ENCODE peak calls at places on chromosomes 16 and 17, in ten cellular contexts. One of them, this sample, is unnamed.
A peak's percentile ranks its signal among the peaks of the same experiment; 100 is the strongest.

GRCh38 chr17:74130841-74131240 is 72.6 kb upstream of the RPL38 start:
- DNase-seq in EL: no peak
- DNase-seq in M059J: no peak
- DNase-seq in iPS DF 6.9: no peak
- DNase-seq in amygdala: no peak
- DNase-seq in GDM1: no peak
- DNase-seq in AG10803: no peak
- DNase-seq in SJSA1: no peak
- DNase-seq in MV-4-11: no peak
- DNase-seq in non-pigmented ciliary epithelial cell: no peak
- DNase-seq in this sample: no peak

GRCh38 chr17:38705803-38706624 is 941 bp downstream of the MLLT6 start:
- DNase-seq in EL: peak; percentile 51
- DNase-seq in M059J: peak; percentile 41
- DNase-seq in iPS DF 6.9: no peak
- DNase-seq in amygdala: no peak
- DNase-seq in GDM1: no peak
- DNase-seq in AG10803: peak; percentile 25
- DNase-seq in SJSA1: no peak
- DNase-seq in MV-4-11: no peak
- DNase-seq in non-pigmented ciliary epithelial cell: no peak
- DNase-seq in this sample: peak; percentile 43

GRCh38 chr16:85080923-85081498 is 31.3 kb downstream of the CIBAR2 start:
- DNase-seq in EL: no peak
- DNase-seq in M059J: no peak
- DNase-seq in iPS DF 6.9: no peak
- DNase-seq in amygdala: no peak
- DNase-seq in GDM1: no peak
- DNase-seq in AG10803: no peak
- DNase-seq in SJSA1: no peak
- DNase-seq in MV-4-11: no peak
- DNase-seq in non-pigmented ciliary epithelial cell: no peak
- DNase-seq in this sample: no peak

GRCh38 chr17:5110816-5111215 is 862 bp downstream of the ZNF232 start:
- DNase-seq in EL: no peak
- DNase-seq in M059J: no peak
- DNase-seq in iPS DF 6.9: no peak
- DNase-seq in amygdala: no peak
- DNase-seq in GDM1: no peak
- DNase-seq in AG10803: no peak
- DNase-seq in SJSA1: no peak
- DNase-seq in MV-4-11: peak; percentile 72
- DNase-seq in non-pigmented ciliary epithelial cell: no peak
- DNase-seq in this sample: no peak

GRCh38 chr17:65857713-65858112 is 296.3 kb upstream of the AXIN2 start:
- DNase-seq in EL: peak; percentile 7
- DNase-seq in M059J: no peak
- DNase-seq in iPS DF 6.9: no peak
- DNase-seq in amygdala: no peak
- DNase-seq in GDM1: no peak
- DNase-seq in AG10803: peak; percentile 33
- DNase-seq in SJSA1: no peak
- DNase-seq in MV-4-11: no peak
- DNase-seq in non-pigmented ciliary epithelial cell: no peak
- DNase-seq in this sample: no peak

GRCh38 chr16:59192551-59193199 is 458.6 kb upstream of the GOT2 start:
- DNase-seq in EL: peak; percentile 49
- DNase-seq in M059J: peak; percentile 34
- DNase-seq in iPS DF 6.9: peak; percentile 54
- DNase-seq in amygdala: no peak
- DNase-seq in GDM1: no peak
- DNase-seq in AG10803: peak; percentile 6
- DNase-seq in SJSA1: peak; percentile 65
- DNase-seq in MV-4-11: peak; percentile 35
- DNase-seq in non-pigmented ciliary epithelial cell: no peak
- DNase-seq in this sample: peak; percentile 35

GRCh38 chr17:79969906-79970305 is 65.8 kb downstream of the TBC1D16 start:
- DNase-seq in EL: no peak
- DNase-seq in M059J: no peak
- DNase-seq in iPS DF 6.9: no peak
- DNase-seq in amygdala: no peak
- DNase-seq in GDM1: no peak
- DNase-seq in AG10803: no peak
- DNase-seq in SJSA1: peak; percentile 26
- DNase-seq in MV-4-11: no peak
- DNase-seq in non-pigmented ciliary epithelial cell: no peak
- DNase-seq in this sample: no peak

GRCh38 chr17:78127888-78128615 is 503 bp downstream of the TMC6 start:
- DNase-seq in EL: no peak
- DNase-seq in M059J: no peak
- DNase-seq in iPS DF 6.9: no peak
- DNase-seq in amygdala: peak; percentile 51
- DNase-seq in GDM1: no peak
- DNase-seq in AG10803: no peak
- DNase-seq in SJSA1: no peak
- DNase-seq in MV-4-11: no peak
- DNase-seq in non-pigmented ciliary epithelial cell: no peak
- DNase-seq in this sample: no peak

GRCh38 chr16:13453938-13454553 is 465.9 kb upstream of the ERCC4 start:
- DNase-seq in EL: no peak
- DNase-seq in M059J: peak; percentile 34
- DNase-seq in iPS DF 6.9: peak; percentile 31
- DNase-seq in amygdala: peak; percentile 0
- DNase-seq in GDM1: peak; percentile 35
- DNase-seq in AG10803: peak; percentile 42
- DNase-seq in SJSA1: no peak
- DNase-seq in MV-4-11: peak; percentile 1
- DNase-seq in non-pigmented ciliary epithelial cell: no peak
- DNase-seq in this sample: peak; percentile 32

GRCh38 chr17:16378631-16379282 is 2.1 kb upstream of the UBB start:
- DNase-seq in EL: no peak
- DNase-seq in M059J: no peak
- DNase-seq in iPS DF 6.9: no peak
- DNase-seq in amygdala: no peak
- DNase-seq in GDM1: no peak
- DNase-seq in AG10803: no peak
- DNase-seq in SJSA1: no peak
- DNase-seq in MV-4-11: no peak
- DNase-seq in non-pigmented ciliary epithelial cell: no peak
- DNase-seq in this sample: no peak

GRCh38 chr17:50501054-50501453 is 7.2 kb upstream of the MYCBPAP start:
- DNase-seq in EL: peak; percentile 41
- DNase-seq in M059J: peak; percentile 28
- DNase-seq in iPS DF 6.9: no peak
- DNase-seq in amygdala: no peak
- DNase-seq in GDM1: no peak
- DNase-seq in AG10803: no peak
- DNase-seq in SJSA1: no peak
- DNase-seq in MV-4-11: no peak
- DNase-seq in non-pigmented ciliary epithelial cell: no peak
- DNase-seq in this sample: peak; percentile 66

GRCh38 chr17:29124135-29124930 is 55.9 kb downstream of the MYO18A start:
- DNase-seq in EL: peak; percentile 79
- DNase-seq in M059J: peak; percentile 85
- DNase-seq in iPS DF 6.9: no peak
- DNase-seq in amygdala: peak; percentile 37
- DNase-seq in GDM1: peak; percentile 46
- DNase-seq in AG10803: peak; percentile 76
- DNase-seq in SJSA1: no peak
- DNase-seq in MV-4-11: peak; percentile 74
- DNase-seq in non-pigmented ciliary epithelial cell: no peak
- DNase-seq in this sample: peak; percentile 52

GRCh38 chr17:16916557-16916920 is 55.4 kb downstream of the TNFRSF13B start:
- DNase-seq in EL: no peak
- DNase-seq in M059J: no peak
- DNase-seq in iPS DF 6.9: no peak
- DNase-seq in amygdala: no peak
- DNase-seq in GDM1: no peak
- DNase-seq in AG10803: no peak
- DNase-seq in SJSA1: no peak
- DNase-seq in MV-4-11: no peak
- DNase-seq in non-pigmented ciliary epithelial cell: no peak
- DNase-seq in this sample: no peak

GRCh38 chr17:33163827-33164555 is 129.1 kb downstream of the ASIC2 start:
- DNase-seq in EL: no peak
- DNase-seq in M059J: peak; percentile 15
- DNase-seq in iPS DF 6.9: no peak
- DNase-seq in amygdala: no peak
- DNase-seq in GDM1: no peak
- DNase-seq in AG10803: peak; percentile 83
- DNase-seq in SJSA1: no peak
- DNase-seq in MV-4-11: no peak
- DNase-seq in non-pigmented ciliary epithelial cell: no peak
- DNase-seq in this sample: no peak

GRCh38 chr16:1054660-1055556 is 17.6 kb upstream of the SSTR5 start:
- DNase-seq in EL: peak; percentile 38
- DNase-seq in M059J: peak; percentile 41
- DNase-seq in iPS DF 6.9: no peak
- DNase-seq in amygdala: peak; percentile 62
- DNase-seq in GDM1: no peak
- DNase-seq in AG10803: peak; percentile 37
- DNase-seq in SJSA1: peak; percentile 68
- DNase-seq in MV-4-11: no peak
- DNase-seq in non-pigmented ciliary epithelial cell: no peak
- DNase-seq in this sample: peak; percentile 40

GRCh38 chr16:75506567-75506966 is 11.3 kb upstream of the CHST6 start:
- DNase-seq in EL: peak; percentile 81
- DNase-seq in M059J: peak; percentile 82
- DNase-seq in iPS DF 6.9: no peak
- DNase-seq in amygdala: no peak
- DNase-seq in GDM1: no peak
- DNase-seq in AG10803: peak; percentile 91
- DNase-seq in SJSA1: no peak
- DNase-seq in MV-4-11: peak; percentile 97
- DNase-seq in non-pigmented ciliary epithelial cell: peak; percentile 82
- DNase-seq in this sample: no peak

GRCh38 chr16:27462846-27463682 is 61.1 kb downstream of the IL21R start:
- DNase-seq in EL: no peak
- DNase-seq in M059J: no peak
- DNase-seq in iPS DF 6.9: no peak
- DNase-seq in amygdala: no peak
- DNase-seq in GDM1: no peak
- DNase-seq in AG10803: no peak
- DNase-seq in SJSA1: no peak
- DNase-seq in MV-4-11: no peak
- DNase-seq in non-pigmented ciliary epithelial cell: no peak
- DNase-seq in this sample: no peak

GRCh38 chr16:67027046-67027445 is 1.9 kb upstream of the CBFB start:
- DNase-seq in EL: no peak
- DNase-seq in M059J: no peak
- DNase-seq in iPS DF 6.9: no peak
- DNase-seq in amygdala: no peak
- DNase-seq in GDM1: no peak
- DNase-seq in AG10803: no peak
- DNase-seq in SJSA1: peak; percentile 23
- DNase-seq in MV-4-11: no peak
- DNase-seq in non-pigmented ciliary epithelial cell: no peak
- DNase-seq in this sample: no peak

GRCh38 chr17:58120195-58120822 is 27.9 kb upstream of the OR4D1 start:
- DNase-seq in EL: peak; percentile 43
- DNase-seq in M059J: peak; percentile 57
- DNase-seq in iPS DF 6.9: no peak
- DNase-seq in amygdala: no peak
- DNase-seq in GDM1: peak; percentile 14
- DNase-seq in AG10803: peak; percentile 55
- DNase-seq in SJSA1: no peak
- DNase-seq in MV-4-11: peak; percentile 10
- DNase-seq in non-pigmented ciliary epithelial cell: peak; percentile 24
- DNase-seq in this sample: no peak

GRCh38 chr16:14559809-14560227 is 70.2 kb downstream of the PARN start:
- DNase-seq in EL: no peak
- DNase-seq in M059J: no peak
- DNase-seq in iPS DF 6.9: no peak
- DNase-seq in amygdala: peak; percentile 42
- DNase-seq in GDM1: peak; percentile 22
- DNase-seq in AG10803: no peak
- DNase-seq in SJSA1: no peak
- DNase-seq in MV-4-11: peak; percentile 94
- DNase-seq in non-pigmented ciliary epithelial cell: no peak
- DNase-seq in this sample: no peak

GRCh38 chr17:79918581-79919163 is 79.4 kb upstream of the CBX4 start:
- DNase-seq in EL: no peak
- DNase-seq in M059J: no peak
- DNase-seq in iPS DF 6.9: no peak
- DNase-seq in amygdala: no peak
- DNase-seq in GDM1: no peak
- DNase-seq in AG10803: no peak
- DNase-seq in SJSA1: no peak
- DNase-seq in MV-4-11: no peak
- DNase-seq in non-pigmented ciliary epithelial cell: no peak
- DNase-seq in this sample: no peak

GRCh38 chr16:28494141-28494851 is at the start of gene APOBR:
- DNase-seq in EL: no peak
- DNase-seq in M059J: peak; percentile 44
- DNase-seq in iPS DF 6.9: no peak
- DNase-seq in amygdala: peak; percentile 12
- DNase-seq in GDM1: peak; percentile 95
- DNase-seq in AG10803: no peak
- DNase-seq in SJSA1: no peak
- DNase-seq in MV-4-11: peak; percentile 98
- DNase-seq in non-pigmented ciliary epithelial cell: no peak
- DNase-seq in this sample: peak; percentile 31

GRCh38 chr16:86865866-86866675 is 287.7 kb downstream of the FOXL1 start:
- DNase-seq in EL: no peak
- DNase-seq in M059J: peak; percentile 84
- DNase-seq in iPS DF 6.9: no peak
- DNase-seq in amygdala: no peak
- DNase-seq in GDM1: no peak
- DNase-seq in AG10803: peak; percentile 28
- DNase-seq in SJSA1: no peak
- DNase-seq in MV-4-11: no peak
- DNase-seq in non-pigmented ciliary epithelial cell: no peak
- DNase-seq in this sample: no peak

GRCh38 chr16:11727945-11728543 is 14.6 kb downstream of the TXNDC11 start:
- DNase-seq in EL: no peak
- DNase-seq in M059J: no peak
- DNase-seq in iPS DF 6.9: no peak
- DNase-seq in amygdala: no peak
- DNase-seq in GDM1: no peak
- DNase-seq in AG10803: no peak
- DNase-seq in SJSA1: no peak
- DNase-seq in MV-4-11: peak; percentile 78
- DNase-seq in non-pigmented ciliary epithelial cell: no peak
- DNase-seq in this sample: no peak

GRCh38 chr16:67935096-67935401 is 1.6 kb downstream of the PSMB10 start:
- DNase-seq in EL: no peak
- DNase-seq in M059J: no peak
- DNase-seq in iPS DF 6.9: no peak
- DNase-seq in amygdala: no peak
- DNase-seq in GDM1: no peak
- DNase-seq in AG10803: no peak
- DNase-seq in SJSA1: no peak
- DNase-seq in MV-4-11: no peak
- DNase-seq in non-pigmented ciliary epithelial cell: no peak
- DNase-seq in this sample: no peak

GRCh38 chr17:64277831-64278562 is 14.9 kb upstream of the TEX2 start:
- DNase-seq in EL: no peak
- DNase-seq in M059J: no peak
- DNase-seq in iPS DF 6.9: no peak
- DNase-seq in amygdala: no peak
- DNase-seq in GDM1: no peak
- DNase-seq in AG10803: peak; percentile 68
- DNase-seq in SJSA1: no peak
- DNase-seq in MV-4-11: peak; percentile 79
- DNase-seq in non-pigmented ciliary epithelial cell: no peak
- DNase-seq in this sample: no peak

GRCh38 chr16:51641191-51641765 is 490.2 kb upstream of the SALL1 start:
- DNase-seq in EL: no peak
- DNase-seq in M059J: peak; percentile 73
- DNase-seq in iPS DF 6.9: no peak
- DNase-seq in amygdala: no peak
- DNase-seq in GDM1: no peak
- DNase-seq in AG10803: peak; percentile 27
- DNase-seq in SJSA1: no peak
- DNase-seq in MV-4-11: no peak
- DNase-seq in non-pigmented ciliary epithelial cell: no peak
- DNase-seq in this sample: no peak

GRCh38 chr16:2935418-2935817 is 23.7 kb downstream of the FLYWCH1 start:
- DNase-seq in EL: no peak
- DNase-seq in M059J: no peak
- DNase-seq in iPS DF 6.9: no peak
- DNase-seq in amygdala: no peak
- DNase-seq in GDM1: no peak
- DNase-seq in AG10803: no peak
- DNase-seq in SJSA1: no peak
- DNase-seq in MV-4-11: no peak
- DNase-seq in non-pigmented ciliary epithelial cell: no peak
- DNase-seq in this sample: no peak

This sample was measured in tibial nerve.